ENCODE peak calls at places on chromosomes 5 and 9, in six cellular contexts. C is GM12878, X is GM12891, T is HepG2, O is H1, J is K562. K is an unnamed sample.

GRCh38 chr9:122206118-122207046 is 22.4 kb downstream of the LHX6 start:
- DNase-seq in T (no peak), C (no peak), O (no peak), X (no peak), J (no peak), K (no peak)

GRCh38 chr5:141320225-141321169 is at the start of gene TAF7:
- DNase-seq in X (peak; percentile 63), J (peak; percentile 97), T (peak; percentile 89), O (peak; percentile 95), C (peak; percentile 72), K (peak; percentile 64)

GRCh38 chr9:36276840-36277239 is 18.6 kb upstream of the GNE start:
- DNase-seq in O (no peak), T (peak; percentile 6), C (no peak), X (no peak), J (no peak), K (no peak)

GRCh38 chr5:113214026-113214425 is 220.8 kb downstream of the TSSK1B start:
- DNase-seq in O (no peak), T (no peak), C (no peak), J (no peak), X (no peak), K (no peak)

GRCh38 chr5:116032094-116032517 is at the start of gene ARL14EPL:
- DNase-seq in C (no peak), J (peak; percentile 20), X (peak; percentile 11), T (peak; percentile 47), O (no peak), K (no peak)

GRCh38 chr5:75438722-75439121 is 72.7 kb downstream of the CERT1 start:
- DNase-seq in X (no peak), C (no peak), J (no peak), O (no peak), T (no peak), K (no peak)

GRCh38 chr9:128540630-128541355 is 11.6 kb upstream of the SPTAN1 start:
- DNase-seq in C (no peak), O (no peak), J (no peak), X (no peak), T (no peak), K (no peak)

GRCh38 chr5:137636076-137636475 is 99.8 kb downstream of the KLHL3 start:
- DNase-seq in C (no peak), X (no peak), J (no peak), O (no peak), T (no peak), K (no peak)

GRCh38 chr9:108297025-108297424 is 558.8 kb downstream of the ACTL7B start:
- DNase-seq in X (no peak), C (no peak), J (no peak), T (no peak), O (no peak), K (no peak)

DNA sequence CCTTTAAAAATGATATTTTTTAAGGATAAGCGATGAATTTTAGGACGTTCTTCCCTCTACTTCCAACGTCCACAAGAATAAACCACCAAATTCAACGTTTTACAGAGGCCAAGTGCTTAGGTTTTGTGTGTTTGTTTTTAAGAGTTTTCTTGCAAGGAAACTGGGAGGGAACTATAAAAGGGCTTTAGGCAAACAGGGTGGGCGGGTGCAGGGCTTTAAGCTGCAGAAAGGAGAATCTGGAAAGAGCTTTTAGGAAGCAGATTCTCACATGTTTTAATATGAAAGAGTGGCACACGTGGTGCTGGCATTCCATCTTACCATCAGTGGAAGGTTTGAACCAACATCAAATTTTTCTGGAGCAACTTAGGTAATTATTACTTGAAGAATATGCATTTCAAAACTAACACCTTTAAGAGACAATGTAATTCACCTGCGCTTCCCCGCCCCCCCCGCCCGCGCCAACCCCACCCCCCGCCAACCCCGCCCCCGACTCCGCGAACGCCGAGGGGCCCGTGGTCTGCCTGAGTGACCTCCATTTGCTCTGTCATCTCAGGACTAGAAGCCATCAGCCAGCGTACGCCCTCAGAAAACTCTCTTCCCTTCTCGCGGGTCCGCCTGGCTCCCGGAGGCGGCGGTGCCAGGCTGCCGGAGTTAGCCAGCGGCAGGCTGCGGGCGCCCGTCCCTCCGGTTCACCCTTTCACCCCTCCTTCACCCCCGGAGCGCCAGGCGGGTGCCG is 916 bp upstream of the PIK3R1 start:
- DNase-seq in X (peak; percentile 52), C (no peak), O (no peak), T (no peak), J (peak; percentile 50), K (no peak)
- TF ChIP-seq POLR2A in X (no peak), C (no peak), O (no peak), T (no peak), J (no peak), K (no peak)

DNA sequence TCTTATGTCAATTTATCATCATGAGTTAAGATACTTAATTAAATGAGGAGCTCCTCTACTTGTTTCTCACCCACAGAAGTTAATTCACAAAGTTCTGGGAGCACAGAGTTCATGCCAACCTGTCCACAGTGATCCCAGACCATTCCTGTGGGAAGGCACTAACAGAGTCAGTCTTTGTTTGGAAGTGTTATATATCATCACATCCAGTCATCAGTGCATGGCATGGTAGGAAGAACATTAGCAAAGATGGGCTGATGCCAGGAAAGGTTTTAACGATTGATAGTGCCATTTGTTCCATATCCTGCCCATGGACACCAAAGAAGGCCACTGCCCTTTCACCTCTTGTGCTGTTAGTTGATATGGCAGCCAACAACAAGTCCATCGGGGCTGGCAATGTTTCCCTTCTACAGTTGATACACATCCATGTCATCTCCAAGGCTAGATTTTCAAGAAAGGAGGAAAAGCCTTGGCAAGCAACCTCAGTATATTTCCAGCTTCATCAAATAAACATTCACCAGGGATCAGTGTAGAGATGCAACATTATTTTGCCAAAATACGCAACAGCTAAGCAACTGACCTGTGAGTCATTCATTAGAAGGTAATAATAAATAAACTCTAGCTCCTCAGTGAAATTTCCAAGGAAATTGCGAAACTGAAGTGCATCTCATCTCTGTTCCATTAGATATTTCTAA is 169.6 kb downstream of the RORB start:
- DNase-seq in X (no peak), J (no peak), O (no peak), T (no peak), C (no peak), K (no peak)
- TF ChIP-seq POLR2AphosphoS5 in X (no peak), J (no peak), O (no peak), T (no peak), C (no peak), K (no peak)

GRCh38 chr5:151075698-151076331 is 5.0 kb downstream of the TNIP1 start:
- DNase-seq in X (no peak), J (no peak), T (no peak), C (no peak), O (no peak), K (no peak)
- TF ChIP-seq TAF1 in X (no peak), J (no peak), T (no peak), C (no peak), O (no peak), K (no peak)

GRCh38 chr5:143403607-143404415 is at the start of gene NR3C1:
- DNase-seq in X (peak; percentile 41), T (peak; percentile 58), O (peak; percentile 75), C (no peak), J (peak; percentile 81), K (peak; percentile 50)

GRCh38 chr5:143401253-143401845 is 2.1 kb downstream of the NR3C1 start:
- DNase-seq in X (no peak), J (no peak), O (no peak), C (no peak), T (peak; percentile 16), K (no peak)

GRCh38 chr5:143403357-143403606 is 204 bp downstream of the NR3C1 start:
- DNase-seq in O (no peak), X (peak; percentile 15), C (no peak), J (no peak), T (no peak), K (no peak)

GRCh38 chr5:143401846-143402463 is 1.5 kb downstream of the NR3C1 start:
- DNase-seq in J (no peak), X (no peak), O (no peak), C (no peak), T (peak; percentile 13), K (no peak)

GRCh38 chr5:143402464-143403356 is 776 bp downstream of the NR3C1 start:
- DNase-seq in T (peak; percentile 34), X (no peak), O (peak; percentile 65), J (peak; percentile 46), C (no peak), K (no peak)
- TF ChIP-seq POLR2A in T (no peak), X (no peak), O (no peak), J (no peak), C (peak; percentile 9), K (no peak)

GRCh38 chr9:27125030-27125429 is 16.0 kb downstream of the TEK start:
- DNase-seq in O (no peak), C (no peak), X (no peak), J (no peak), T (no peak), K (no peak)
- TF ChIP-seq POLR2AphosphoS5 in O (no peak), C (no peak), X (no peak), J (no peak), T (no peak), K (no peak)

DNA sequence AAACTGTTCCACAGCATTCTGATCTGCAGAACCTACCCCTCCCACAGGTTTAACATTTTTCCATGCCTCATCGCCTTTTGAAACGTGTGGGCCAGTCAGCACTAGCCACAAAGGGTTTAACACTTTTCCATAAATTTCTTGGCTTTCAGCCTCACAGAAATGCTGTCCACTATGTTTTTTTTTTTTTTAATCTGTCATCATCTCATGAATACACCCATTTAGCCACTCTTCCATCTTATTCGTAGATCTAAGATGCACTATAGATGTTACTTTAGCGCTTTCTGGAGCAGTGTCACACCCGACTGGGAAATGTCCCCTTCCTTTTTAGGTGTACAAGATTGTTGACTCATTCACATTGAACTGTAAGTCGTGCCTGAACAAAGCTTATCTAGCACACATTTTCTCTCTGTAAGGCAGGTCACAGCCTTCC is 62.3 kb downstream of the GCNT1 start:
- DNase-seq in T (no peak), C (no peak), J (no peak), O (no peak), X (no peak), K (no peak)
- TF ChIP-seq TAF1 in T (no peak), C (no peak), J (no peak), O (no peak), X (no peak), K (no peak)